ENCODE peak calls at places on chromosomes 16 and 17, in eight cellular contexts. One of them, this sample, is unnamed.

GRCh38 chr17:42922335-42922734 is 21.7 kb downstream of the G6PC1 start:
- DNase-seq in K562: no peak
- DNase-seq in HCT116: no peak
- DNase-seq in suprapubic skin: no peak
- DNase-seq in upper lobe of left lung: no peak
- DNase-seq in spleen: no peak
- DNase-seq in stomach: no peak
- DNase-seq in GM12878: no peak
- DNase-seq in this sample: no peak

GRCh38 chr16:85430523-85431381 is 182.4 kb upstream of the GSE1 start:
- DNase-seq in GM12878: no peak
- DNase-seq in upper lobe of left lung: peak
- DNase-seq in HCT116: no peak
- DNase-seq in suprapubic skin: no peak
- DNase-seq in K562: no peak
- DNase-seq in spleen: peak
- DNase-seq in stomach: no peak
- DNase-seq in this sample: no peak

GRCh38 chr17:13871261-13871660 is 198.0 kb upstream of the COX10 start:
- DNase-seq in K562: no peak
- DNase-seq in GM12878: no peak
- DNase-seq in upper lobe of left lung: no peak
- DNase-seq in HCT116: no peak
- DNase-seq in stomach: no peak
- DNase-seq in spleen: no peak
- DNase-seq in suprapubic skin: no peak
- DNase-seq in this sample: no peak

GRCh38 chr17:78534492-78535284 is 42.5 kb downstream of the DNAH17 start:
- DNase-seq in stomach: no peak
- DNase-seq in upper lobe of left lung: no peak
- DNase-seq in GM12878: no peak
- DNase-seq in suprapubic skin: no peak
- DNase-seq in K562: no peak
- DNase-seq in HCT116: no peak
- DNase-seq in spleen: peak
- DNase-seq in this sample: no peak

GRCh38 chr17:4215882-4216411 is 47.8 kb downstream of the ANKFY1 start:
- DNase-seq in HCT116: no peak
- DNase-seq in K562: no peak
- DNase-seq in upper lobe of left lung: no peak
- DNase-seq in spleen: no peak
- DNase-seq in stomach: no peak
- DNase-seq in suprapubic skin: no peak
- DNase-seq in GM12878: no peak
- DNase-seq in this sample: no peak

GRCh38 chr17:73791644-73792043 is 147.4 kb upstream of the SDK2 start:
- DNase-seq in GM12878: no peak
- DNase-seq in spleen: no peak
- DNase-seq in upper lobe of left lung: no peak
- DNase-seq in HCT116: no peak
- DNase-seq in K562: no peak
- DNase-seq in stomach: no peak
- DNase-seq in suprapubic skin: no peak
- DNase-seq in this sample: no peak

GRCh38 chr16:58027341-58028167 is 2.0 kb downstream of the MMP15 start:
- DNase-seq in upper lobe of left lung: no peak
- DNase-seq in GM12878: no peak
- DNase-seq in suprapubic skin: no peak
- DNase-seq in HCT116: peak
- DNase-seq in spleen: peak
- DNase-seq in stomach: peak
- DNase-seq in K562: peak
- DNase-seq in this sample: no peak

GRCh38 chr17:55320594-55321506 is 56.1 kb downstream of the HLF start:
- DNase-seq in spleen: no peak
- DNase-seq in GM12878: no peak
- DNase-seq in suprapubic skin: no peak
- DNase-seq in stomach: peak
- DNase-seq in K562: no peak
- DNase-seq in upper lobe of left lung: peak
- DNase-seq in HCT116: no peak
- DNase-seq in this sample: peak

GRCh38 chr16:27824786-27825185 is 238.7 kb downstream of the GSG1L start:
- DNase-seq in K562: no peak
- DNase-seq in suprapubic skin: peak
- DNase-seq in GM12878: no peak
- DNase-seq in spleen: peak
- DNase-seq in stomach: no peak
- DNase-seq in upper lobe of left lung: no peak
- DNase-seq in HCT116: no peak
- DNase-seq in this sample: peak

GRCh38 chr16:48609453-48610023 is 442 bp downstream of the N4BP1 start:
- DNase-seq in upper lobe of left lung: peak
- DNase-seq in GM12878: no peak
- DNase-seq in suprapubic skin: peak
- DNase-seq in HCT116: no peak
- DNase-seq in spleen: peak
- DNase-seq in stomach: peak
- DNase-seq in K562: peak
- DNase-seq in this sample: no peak

GRCh38 chr17:45092932-45093430 is 31.9 kb downstream of the NMT1 start:
- DNase-seq in spleen: no peak
- DNase-seq in GM12878: no peak
- DNase-seq in stomach: peak
- DNase-seq in upper lobe of left lung: no peak
- DNase-seq in K562: no peak
- DNase-seq in suprapubic skin: peak
- DNase-seq in HCT116: peak
- DNase-seq in this sample: peak
- TF ChIP-seq POLR2AphosphoS5 in spleen: peak
- TF ChIP-seq POLR2AphosphoS5 in GM12878: no peak
- TF ChIP-seq POLR2AphosphoS5 in stomach: peak
- TF ChIP-seq POLR2AphosphoS5 in upper lobe of left lung: peak
- TF ChIP-seq POLR2AphosphoS5 in K562: no peak
- TF ChIP-seq POLR2AphosphoS5 in suprapubic skin: no peak
- TF ChIP-seq POLR2AphosphoS5 in HCT116: no peak
- TF ChIP-seq POLR2AphosphoS5 in this sample: peak

DNA sequence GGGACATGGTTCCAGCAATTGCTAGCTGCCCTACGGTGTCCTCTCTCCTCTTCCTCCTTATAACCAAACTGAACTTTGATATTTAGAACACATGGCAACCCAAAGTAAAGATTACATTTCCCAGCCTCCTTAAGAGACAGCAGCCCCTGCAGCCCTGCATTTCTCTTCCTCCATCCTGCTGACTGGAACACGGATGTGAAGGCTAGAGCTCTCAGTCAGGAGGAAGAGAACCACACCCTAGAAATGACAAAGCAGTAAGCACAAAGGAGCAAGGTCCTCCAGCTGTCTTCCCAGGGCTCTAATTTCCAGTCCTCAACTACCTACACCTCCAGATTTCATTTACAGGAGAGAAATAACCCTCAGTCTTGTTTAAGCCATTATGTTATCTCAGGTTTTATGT is 10.9 kb downstream of the DYNC1LI2 start:
- DNase-seq in HCT116: no peak
- DNase-seq in GM12878: no peak
- DNase-seq in upper lobe of left lung: no peak
- DNase-seq in K562: peak
- DNase-seq in stomach: peak
- DNase-seq in spleen: no peak
- DNase-seq in suprapubic skin: no peak
- DNase-seq in this sample: no peak
- TF ChIP-seq POLR2AphosphoS5 in HCT116: no peak
- TF ChIP-seq POLR2AphosphoS5 in GM12878: no peak
- TF ChIP-seq POLR2AphosphoS5 in upper lobe of left lung: peak
- TF ChIP-seq POLR2AphosphoS5 in K562: no peak
- TF ChIP-seq POLR2AphosphoS5 in stomach: peak
- TF ChIP-seq POLR2AphosphoS5 in spleen: no peak
- TF ChIP-seq POLR2AphosphoS5 in suprapubic skin: no peak
- TF ChIP-seq POLR2AphosphoS5 in this sample: no peak

DNA sequence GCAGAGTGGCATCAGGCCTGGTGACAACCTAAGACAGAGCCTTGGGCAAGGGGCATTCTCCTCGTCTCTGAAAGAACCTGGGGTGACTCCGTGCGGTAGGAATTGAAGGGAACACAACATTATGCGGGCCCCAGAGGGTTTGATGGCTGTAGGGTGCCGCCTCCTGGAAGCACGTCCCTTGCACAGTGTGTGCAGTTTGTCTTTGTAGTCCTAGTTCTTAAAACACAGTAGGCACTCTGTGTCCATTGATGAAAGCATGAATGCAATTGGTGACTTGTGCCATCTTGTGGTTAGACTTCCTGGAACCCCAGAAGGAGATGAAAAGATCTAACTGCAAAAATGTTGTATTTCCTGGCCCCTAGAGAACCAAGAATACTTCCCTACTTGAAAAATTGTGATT is 279.8 kb downstream of the UTP18 start:
- DNase-seq in HCT116: peak
- DNase-seq in K562: no peak
- DNase-seq in upper lobe of left lung: no peak
- DNase-seq in stomach: no peak
- DNase-seq in suprapubic skin: no peak
- DNase-seq in GM12878: no peak
- DNase-seq in spleen: no peak
- DNase-seq in this sample: no peak
- TF ChIP-seq POLR2AphosphoS5 in HCT116: no peak
- TF ChIP-seq POLR2AphosphoS5 in K562: no peak
- TF ChIP-seq POLR2AphosphoS5 in upper lobe of left lung: no peak
- TF ChIP-seq POLR2AphosphoS5 in stomach: no peak
- TF ChIP-seq POLR2AphosphoS5 in suprapubic skin: no peak
- TF ChIP-seq POLR2AphosphoS5 in GM12878: no peak
- TF ChIP-seq POLR2AphosphoS5 in spleen: no peak
- TF ChIP-seq POLR2AphosphoS5 in this sample: no peak

DNA sequence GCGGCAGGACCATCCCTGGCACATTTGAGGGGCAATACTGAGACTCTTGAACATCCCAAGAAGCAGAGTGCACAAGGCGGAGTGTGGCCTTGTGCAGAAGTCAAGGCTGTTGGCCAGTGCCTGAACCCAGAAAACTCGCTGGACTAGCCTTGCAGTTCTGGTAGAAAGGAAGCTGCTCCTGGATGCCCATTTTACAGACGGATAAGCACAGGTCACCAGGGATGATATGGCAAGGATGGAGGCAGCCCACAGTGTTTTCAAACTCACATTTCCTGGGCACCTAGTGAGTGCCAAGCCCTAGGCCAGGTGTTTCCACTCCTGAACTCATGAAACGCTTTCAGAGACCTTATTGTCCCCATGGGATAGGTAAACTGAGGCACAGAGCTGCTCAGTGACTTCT is 1.7 kb upstream of the MAP2K3 start:
- DNase-seq in K562: no peak
- DNase-seq in HCT116: no peak
- DNase-seq in stomach: no peak
- DNase-seq in upper lobe of left lung: no peak
- DNase-seq in GM12878: no peak
- DNase-seq in spleen: no peak
- DNase-seq in suprapubic skin: no peak
- DNase-seq in this sample: no peak
- TF ChIP-seq POLR2AphosphoS5 in K562: no peak
- TF ChIP-seq POLR2AphosphoS5 in HCT116: no peak
- TF ChIP-seq POLR2AphosphoS5 in stomach: no peak
- TF ChIP-seq POLR2AphosphoS5 in upper lobe of left lung: no peak
- TF ChIP-seq POLR2AphosphoS5 in GM12878: no peak
- TF ChIP-seq POLR2AphosphoS5 in spleen: no peak
- TF ChIP-seq POLR2AphosphoS5 in suprapubic skin: no peak
- TF ChIP-seq POLR2AphosphoS5 in this sample: no peak

GRCh38 chr17:69500911-69501429 is 86.5 kb downstream of the MAP2K6 start:
- DNase-seq in spleen: no peak
- DNase-seq in K562: no peak
- DNase-seq in suprapubic skin: no peak
- DNase-seq in stomach: no peak
- DNase-seq in upper lobe of left lung: no peak
- DNase-seq in HCT116: no peak
- DNase-seq in GM12878: no peak
- DNase-seq in this sample: no peak
- TF ChIP-seq POLR2AphosphoS5 in spleen: no peak
- TF ChIP-seq POLR2AphosphoS5 in K562: no peak
- TF ChIP-seq POLR2AphosphoS5 in suprapubic skin: no peak
- TF ChIP-seq POLR2AphosphoS5 in stomach: no peak
- TF ChIP-seq POLR2AphosphoS5 in upper lobe of left lung: no peak
- TF ChIP-seq POLR2AphosphoS5 in HCT116: no peak
- TF ChIP-seq POLR2AphosphoS5 in GM12878: no peak
- TF ChIP-seq POLR2AphosphoS5 in this sample: no peak